ENCODE peak calls at places on chromosomes 4 and X, in ten cellular contexts. One of them, this sample, is unnamed.

GRCh38 chr4:130092187-130093015 is 996.4 kb downstream of the C4orf33 start:
- DNase-seq in AG04449: no peak
- DNase-seq in astrocyte of the spinal cord: no peak
- DNase-seq in fibroblast of the aortic adventitia: no peak
- DNase-seq in cardiac fibroblast: no peak
- DNase-seq in lower lobe of right lung: no peak
- DNase-seq in IMR-90: no peak
- DNase-seq in fibroblast of lung: no peak
- DNase-seq in LNCaP clone FGC: no peak
- DNase-seq in lower leg skin: no peak
- DNase-seq in this sample: no peak

GRCh38 chrX:49844622-49845021 is 15.5 kb downstream of the PAGE4 start:
- DNase-seq in AG04449: no peak
- DNase-seq in astrocyte of the spinal cord: no peak
- DNase-seq in fibroblast of the aortic adventitia: no peak
- DNase-seq in cardiac fibroblast: no peak
- DNase-seq in lower lobe of right lung: no peak
- DNase-seq in IMR-90: no peak
- DNase-seq in fibroblast of lung: no peak
- DNase-seq in LNCaP clone FGC: no peak
- DNase-seq in lower leg skin: no peak
- DNase-seq in this sample: no peak

GRCh38 chr4:88893961-88894360 is 163.0 kb downstream of the FAM13A start:
- DNase-seq in AG04449: peak; percentile 3
- DNase-seq in astrocyte of the spinal cord: no peak
- DNase-seq in fibroblast of the aortic adventitia: peak; percentile 13
- DNase-seq in cardiac fibroblast: peak; percentile 38
- DNase-seq in lower lobe of right lung: no peak
- DNase-seq in IMR-90: peak; percentile 37
- DNase-seq in fibroblast of lung: peak; percentile 60
- DNase-seq in LNCaP clone FGC: no peak
- DNase-seq in lower leg skin: no peak
- DNase-seq in this sample: peak; percentile 54

GRCh38 chr4:125314676-125315570 is at the start of gene FAT4:
- DNase-seq in AG04449: peak; percentile 90
- DNase-seq in astrocyte of the spinal cord: peak; percentile 99
- DNase-seq in fibroblast of the aortic adventitia: peak; percentile 98
- DNase-seq in cardiac fibroblast: peak; percentile 98
- DNase-seq in lower lobe of right lung: peak; percentile 93
- DNase-seq in IMR-90: peak; percentile 97
- DNase-seq in fibroblast of lung: peak; percentile 99
- DNase-seq in LNCaP clone FGC: peak; percentile 19
- DNase-seq in lower leg skin: peak; percentile 89
- DNase-seq in this sample: peak; percentile 99

GRCh38 chr4:89837385-89837995 is 529 bp upstream of the SNCA start:
- DNase-seq in AG04449: no peak
- DNase-seq in astrocyte of the spinal cord: peak; percentile 50
- DNase-seq in fibroblast of the aortic adventitia: no peak
- DNase-seq in cardiac fibroblast: peak; percentile 5
- DNase-seq in lower lobe of right lung: no peak
- DNase-seq in IMR-90: peak; percentile 16
- DNase-seq in fibroblast of lung: peak; percentile 53
- DNase-seq in LNCaP clone FGC: no peak
- DNase-seq in lower leg skin: no peak
- DNase-seq in this sample: peak; percentile 70

GRCh38 chr4:165715989-165716388 is 157.0 kb upstream of the TLL1 start:
- DNase-seq in AG04449: no peak
- DNase-seq in astrocyte of the spinal cord: peak; percentile 52
- DNase-seq in fibroblast of the aortic adventitia: peak; percentile 45
- DNase-seq in cardiac fibroblast: peak; percentile 66
- DNase-seq in lower lobe of right lung: no peak
- DNase-seq in IMR-90: no peak
- DNase-seq in fibroblast of lung: no peak
- DNase-seq in LNCaP clone FGC: no peak
- DNase-seq in lower leg skin: no peak
- DNase-seq in this sample: no peak

GRCh38 chr4:119898211-119898610 is 168.4 kb downstream of the MAD2L1 start:
- DNase-seq in AG04449: no peak
- DNase-seq in astrocyte of the spinal cord: no peak
- DNase-seq in fibroblast of the aortic adventitia: no peak
- DNase-seq in cardiac fibroblast: no peak
- DNase-seq in lower lobe of right lung: no peak
- DNase-seq in IMR-90: no peak
- DNase-seq in fibroblast of lung: no peak
- DNase-seq in LNCaP clone FGC: no peak
- DNase-seq in lower leg skin: no peak
- DNase-seq in this sample: no peak

GRCh38 chrX:53050841-53051240 is 2.3 kb downstream of the GPR173 start:
- DNase-seq in AG04449: no peak
- DNase-seq in astrocyte of the spinal cord: peak; percentile 17
- DNase-seq in fibroblast of the aortic adventitia: peak; percentile 40
- DNase-seq in cardiac fibroblast: no peak
- DNase-seq in lower lobe of right lung: no peak
- DNase-seq in IMR-90: no peak
- DNase-seq in fibroblast of lung: peak; percentile 1
- DNase-seq in LNCaP clone FGC: no peak
- DNase-seq in lower leg skin: no peak
- DNase-seq in this sample: peak; percentile 18

GRCh38 chr4:104976258-104976657 is 170.4 kb upstream of the TET2 start:
- DNase-seq in AG04449: no peak
- DNase-seq in astrocyte of the spinal cord: no peak
- DNase-seq in fibroblast of the aortic adventitia: no peak
- DNase-seq in cardiac fibroblast: no peak
- DNase-seq in lower lobe of right lung: no peak
- DNase-seq in IMR-90: no peak
- DNase-seq in fibroblast of lung: no peak
- DNase-seq in LNCaP clone FGC: no peak
- DNase-seq in lower leg skin: no peak
- DNase-seq in this sample: no peak

GRCh38 chr4:175947117-175947722 is 118.4 kb upstream of the WDR17 start:
- DNase-seq in AG04449: peak; percentile 1
- DNase-seq in astrocyte of the spinal cord: peak; percentile 50
- DNase-seq in fibroblast of the aortic adventitia: peak; percentile 60
- DNase-seq in cardiac fibroblast: peak; percentile 62
- DNase-seq in lower lobe of right lung: no peak
- DNase-seq in IMR-90: peak; percentile 43
- DNase-seq in fibroblast of lung: peak; percentile 66
- DNase-seq in LNCaP clone FGC: no peak
- DNase-seq in lower leg skin: no peak
- DNase-seq in this sample: peak; percentile 18

GRCh38 chr4:188015025-188015778 is 19.6 kb downstream of the ZFP42 start:
- DNase-seq in AG04449: no peak
- DNase-seq in astrocyte of the spinal cord: no peak
- DNase-seq in fibroblast of the aortic adventitia: no peak
- DNase-seq in cardiac fibroblast: peak; percentile 30
- DNase-seq in lower lobe of right lung: no peak
- DNase-seq in IMR-90: no peak
- DNase-seq in fibroblast of lung: no peak
- DNase-seq in LNCaP clone FGC: no peak
- DNase-seq in lower leg skin: no peak
- DNase-seq in this sample: no peak

GRCh38 chr4:25310066-25310824 is 2.3 kb upstream of the ZCCHC4 start:
- DNase-seq in AG04449: no peak
- DNase-seq in astrocyte of the spinal cord: no peak
- DNase-seq in fibroblast of the aortic adventitia: peak; percentile 17
- DNase-seq in cardiac fibroblast: no peak
- DNase-seq in lower lobe of right lung: no peak
- DNase-seq in IMR-90: no peak
- DNase-seq in fibroblast of lung: no peak
- DNase-seq in LNCaP clone FGC: no peak
- DNase-seq in lower leg skin: no peak
- DNase-seq in this sample: peak; percentile 21

GRCh38 chrX:57329008-57329407 is 42.5 kb downstream of the FAAH2 start:
- DNase-seq in AG04449: no peak
- DNase-seq in astrocyte of the spinal cord: no peak
- DNase-seq in fibroblast of the aortic adventitia: no peak
- DNase-seq in cardiac fibroblast: no peak
- DNase-seq in lower lobe of right lung: no peak
- DNase-seq in IMR-90: no peak
- DNase-seq in fibroblast of lung: no peak
- DNase-seq in LNCaP clone FGC: no peak
- DNase-seq in lower leg skin: no peak
- DNase-seq in this sample: no peak

GRCh38 chr4:47071863-47072441 is 40.6 kb downstream of the GABRB1 start:
- DNase-seq in AG04449: no peak
- DNase-seq in astrocyte of the spinal cord: peak; percentile 84
- DNase-seq in fibroblast of the aortic adventitia: peak; percentile 71
- DNase-seq in cardiac fibroblast: peak; percentile 69
- DNase-seq in lower lobe of right lung: no peak
- DNase-seq in IMR-90: peak; percentile 86
- DNase-seq in fibroblast of lung: peak; percentile 86
- DNase-seq in LNCaP clone FGC: no peak
- DNase-seq in lower leg skin: no peak
- DNase-seq in this sample: peak; percentile 8

GRCh38 chr4:60737858-60738257 is 462.3 kb upstream of the ADGRL3 start:
- DNase-seq in AG04449: no peak
- DNase-seq in astrocyte of the spinal cord: no peak
- DNase-seq in fibroblast of the aortic adventitia: peak; percentile 57
- DNase-seq in cardiac fibroblast: peak; percentile 78
- DNase-seq in lower lobe of right lung: no peak
- DNase-seq in IMR-90: peak; percentile 74
- DNase-seq in fibroblast of lung: peak; percentile 81
- DNase-seq in LNCaP clone FGC: no peak
- DNase-seq in lower leg skin: no peak
- DNase-seq in this sample: peak; percentile 61

GRCh38 chr4:1021386-1022050 is 10.1 kb downstream of the FGFRL1 start:
- DNase-seq in AG04449: no peak
- DNase-seq in astrocyte of the spinal cord: no peak
- DNase-seq in fibroblast of the aortic adventitia: no peak
- DNase-seq in cardiac fibroblast: no peak
- DNase-seq in lower lobe of right lung: no peak
- DNase-seq in IMR-90: no peak
- DNase-seq in fibroblast of lung: no peak
- DNase-seq in LNCaP clone FGC: no peak
- DNase-seq in lower leg skin: no peak
- DNase-seq in this sample: no peak

GRCh38 chr4:93813092-93813491 is 15.5 kb upstream of the ATOH1 start:
- DNase-seq in AG04449: no peak
- DNase-seq in astrocyte of the spinal cord: no peak
- DNase-seq in fibroblast of the aortic adventitia: no peak
- DNase-seq in cardiac fibroblast: no peak
- DNase-seq in lower lobe of right lung: no peak
- DNase-seq in IMR-90: no peak
- DNase-seq in fibroblast of lung: no peak
- DNase-seq in LNCaP clone FGC: no peak
- DNase-seq in lower leg skin: no peak
- DNase-seq in this sample: no peak
- H3K4me3 ChIP-seq in AG04449: no peak overlapping the region
- H3K4me3 ChIP-seq in astrocyte of the spinal cord: no peak overlapping the region
- H3K4me3 ChIP-seq in fibroblast of the aortic adventitia: no peak overlapping the region
- H3K4me3 ChIP-seq in cardiac fibroblast: no peak overlapping the region
- H3K4me3 ChIP-seq in lower lobe of right lung: no peak overlapping the region
- H3K4me3 ChIP-seq in IMR-90: no peak overlapping the region
- H3K4me3 ChIP-seq in fibroblast of lung: no peak overlapping the region
- H3K4me3 ChIP-seq in LNCaP clone FGC: no peak overlapping the region
- H3K4me3 ChIP-seq in lower leg skin: no peak overlapping the region
- H3K4me3 ChIP-seq in this sample: no peak overlapping the region

GRCh38 chrX:43654431-43655150 is 1.5 kb upstream of the MAOA start:
- DNase-seq in AG04449: no peak
- DNase-seq in astrocyte of the spinal cord: peak; percentile 94
- DNase-seq in fibroblast of the aortic adventitia: peak; percentile 90
- DNase-seq in cardiac fibroblast: peak; percentile 93
- DNase-seq in lower lobe of right lung: peak; percentile 95
- DNase-seq in IMR-90: peak; percentile 77
- DNase-seq in fibroblast of lung: peak; percentile 93
- DNase-seq in LNCaP clone FGC: peak; percentile 74
- DNase-seq in lower leg skin: peak; percentile 90
- DNase-seq in this sample: peak; percentile 96
- TF ChIP-seq CTCF in AG04449: peak; percentile 20
- TF ChIP-seq CTCF in astrocyte of the spinal cord: peak; percentile 26
- TF ChIP-seq CTCF in fibroblast of the aortic adventitia: peak; percentile 40
- TF ChIP-seq CTCF in cardiac fibroblast: peak; percentile 20
- TF ChIP-seq CTCF in lower lobe of right lung: peak; percentile 40
- TF ChIP-seq CTCF in IMR-90: peak; percentile 1
- TF ChIP-seq CTCF in fibroblast of lung: no peak
- TF ChIP-seq CTCF in LNCaP clone FGC: peak; percentile 37
- TF ChIP-seq CTCF in lower leg skin: no peak
- TF ChIP-seq CTCF in this sample: no peak

GRCh38 chr4:23070848-23071570 is 378.3 kb downstream of the GBA3 start:
- DNase-seq in AG04449: no peak
- DNase-seq in astrocyte of the spinal cord: no peak
- DNase-seq in fibroblast of the aortic adventitia: no peak
- DNase-seq in cardiac fibroblast: no peak
- DNase-seq in lower lobe of right lung: no peak
- DNase-seq in IMR-90: no peak
- DNase-seq in fibroblast of lung: no peak
- DNase-seq in LNCaP clone FGC: no peak
- DNase-seq in lower leg skin: no peak
- DNase-seq in this sample: no peak

GRCh38 chr4:23068287-23068686 is 375.6 kb downstream of the GBA3 start:
- DNase-seq in AG04449: no peak
- DNase-seq in astrocyte of the spinal cord: no peak
- DNase-seq in fibroblast of the aortic adventitia: no peak
- DNase-seq in cardiac fibroblast: no peak
- DNase-seq in lower lobe of right lung: no peak
- DNase-seq in IMR-90: no peak
- DNase-seq in fibroblast of lung: no peak
- DNase-seq in LNCaP clone FGC: no peak
- DNase-seq in lower leg skin: no peak
- DNase-seq in this sample: no peak

GRCh38 chr4:23068756-23069155 is 376.0 kb downstream of the GBA3 start:
- DNase-seq in AG04449: no peak
- DNase-seq in astrocyte of the spinal cord: no peak
- DNase-seq in fibroblast of the aortic adventitia: no peak
- DNase-seq in cardiac fibroblast: no peak
- DNase-seq in lower lobe of right lung: no peak
- DNase-seq in IMR-90: no peak
- DNase-seq in fibroblast of lung: no peak
- DNase-seq in LNCaP clone FGC: no peak
- DNase-seq in lower leg skin: no peak
- DNase-seq in this sample: no peak
- H3K4me3 ChIP-seq in AG04449: no peak overlapping the region
- H3K4me3 ChIP-seq in astrocyte of the spinal cord: no peak overlapping the region
- H3K4me3 ChIP-seq in fibroblast of the aortic adventitia: no peak overlapping the region
- H3K4me3 ChIP-seq in cardiac fibroblast: no peak overlapping the region
- H3K4me3 ChIP-seq in lower lobe of right lung: no peak overlapping the region
- H3K4me3 ChIP-seq in IMR-90: no peak overlapping the region
- H3K4me3 ChIP-seq in fibroblast of lung: no peak overlapping the region
- H3K4me3 ChIP-seq in LNCaP clone FGC: no peak overlapping the region
- H3K4me3 ChIP-seq in lower leg skin: no peak overlapping the region
- H3K4me3 ChIP-seq in this sample: no peak overlapping the region

DNA sequence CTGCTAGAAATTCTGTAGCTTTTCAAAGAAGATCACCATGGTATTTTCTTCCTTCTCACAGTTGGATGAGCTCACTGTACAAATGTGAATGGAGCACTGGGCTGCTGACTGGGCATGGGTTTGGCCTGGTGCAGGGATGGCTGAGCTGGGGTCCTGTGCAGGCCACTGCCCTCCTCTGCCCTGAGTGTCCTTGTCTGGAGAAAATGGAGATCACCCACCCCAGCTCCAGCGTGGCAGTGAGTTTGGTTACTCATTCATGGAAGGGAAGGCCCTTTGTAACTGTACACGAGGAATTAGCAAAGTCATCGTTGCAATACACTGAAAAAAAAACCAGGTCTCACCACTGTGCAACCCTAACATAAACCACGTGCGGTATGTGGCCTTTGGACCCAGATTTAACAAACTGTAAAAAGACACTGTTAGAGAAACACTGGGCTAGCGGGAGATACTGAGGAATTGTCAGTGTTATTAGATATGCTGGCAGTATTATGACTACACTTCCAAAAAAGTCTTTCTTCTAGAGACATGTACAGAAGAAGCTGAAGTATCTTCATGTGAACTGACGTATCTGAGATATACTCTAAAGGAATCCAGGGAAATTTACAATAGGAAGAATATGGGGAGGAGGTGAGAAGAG is 16.1 kb upstream of the TBC1D14 start:
- DNase-seq in AG04449: no peak
- DNase-seq in astrocyte of the spinal cord: peak; percentile 66
- DNase-seq in fibroblast of the aortic adventitia: peak; percentile 29
- DNase-seq in cardiac fibroblast: no peak
- DNase-seq in lower lobe of right lung: no peak
- DNase-seq in IMR-90: peak; percentile 86
- DNase-seq in fibroblast of lung: peak; percentile 78
- DNase-seq in LNCaP clone FGC: no peak
- DNase-seq in lower leg skin: no peak
- DNase-seq in this sample: no peak
- TF ChIP-seq CTCF in AG04449: no peak
- TF ChIP-seq CTCF in astrocyte of the spinal cord: no peak
- TF ChIP-seq CTCF in fibroblast of the aortic adventitia: no peak
- TF ChIP-seq CTCF in cardiac fibroblast: no peak
- TF ChIP-seq CTCF in lower lobe of right lung: no peak
- TF ChIP-seq CTCF in IMR-90: no peak
- TF ChIP-seq CTCF in fibroblast of lung: no peak
- TF ChIP-seq CTCF in LNCaP clone FGC: no peak
- TF ChIP-seq CTCF in lower leg skin: no peak
- TF ChIP-seq CTCF in this sample: no peak

This sample was measured in foreskin fibroblast.